ENCODE peak calls at places on chromosome 19, in six cellular contexts. S is cardiac muscle cell, K is colonic mucosa, C is left ventricle myocardium inferior, Y is H9, J is lower leg skin. F is an unnamed sample.

GRCh38 chr19:290539-291521 is at the start of gene PLPP2:
- DNase-seq in S (peak; percentile 38), K (peak; percentile 65), C (no peak), Y (peak; percentile 96), J (no peak), F (no peak)

GRCh38 chr19:53958168-53958571 is 4.6 kb upstream of the CACNG8 start:
- DNase-seq in S (peak; percentile 56), K (no peak), C (no peak), Y (peak; percentile 80), J (no peak), F (no peak)

GRCh38 chr19:28633223-28634030 is 579.5 kb downstream of the UQCRFS1 start:
- DNase-seq in S (peak; percentile 77), K (peak; percentile 57), C (no peak), Y (peak; percentile 81), J (no peak), F (no peak)

GRCh38 chr19:12774588-12775555 is at the start of gene HOOK2:
- DNase-seq in S (no peak), K (peak; percentile 98), C (no peak), Y (peak; percentile 98), J (peak; percentile 86), F (no peak)

GRCh38 chr19:51018745-51019543 is 565 bp downstream of the KLK10 start:
- DNase-seq in S (peak; percentile 21), K (no peak), C (no peak), Y (peak; percentile 59), J (no peak), F (no peak)

GRCh38 chr19:16033136-16033530 is 43.2 kb upstream of the TPM4 start:
- DNase-seq in S (no peak), K (no peak), C (no peak), Y (no peak), J (no peak), F (no peak)

GRCh38 chr19:14072535-14073231 is at the start of gene MISP3:
- DNase-seq in S (no peak), K (peak; percentile 91), C (peak; percentile 49), Y (no peak), J (no peak), F (peak; percentile 40)

GRCh38 chr19:44729516-44730033 is 18.9 kb upstream of the BCL3 start:
- DNase-seq in S (no peak), K (no peak), C (no peak), Y (no peak), J (no peak), F (no peak)

GRCh38 chr19:409515-410242 is 732 bp upstream of the C2CD4C start:
- DNase-seq in S (no peak), K (no peak), C (no peak), Y (no peak), J (no peak), F (no peak)

GRCh38 chr19:46603195-46603637 is 2.1 kb downstream of the CALM3 start:
- DNase-seq in S (no peak), K (peak; percentile 85), C (no peak), Y (no peak), J (no peak), F (no peak)

GRCh38 chr19:7658219-7658686 is 10.6 kb upstream of the RETN start:
- DNase-seq in S (no peak), K (no peak), C (no peak), Y (no peak), J (no peak), F (no peak)

GRCh38 chr19:29871143-29871542 is 59.4 kb downstream of the CCNE1 start:
- DNase-seq in S (no peak), K (no peak), C (no peak), Y (no peak), J (no peak), F (no peak)

GRCh38 chr19:30063184-30064020 is 121.4 kb downstream of the URI1 start:
- DNase-seq in S (no peak), K (no peak), C (no peak), Y (no peak), J (no peak), F (no peak)

GRCh38 chr19:44401108-44401786 is at the start of gene ZNF285:
- DNase-seq in S (peak; percentile 98), K (peak; percentile 93), C (peak; percentile 96), Y (peak; percentile 97), J (peak; percentile 69), F (peak; percentile 75)

GRCh38 chr19:34135401-34135800 is 36.9 kb upstream of the LSM14A start:
- DNase-seq in S (no peak), K (no peak), C (no peak), Y (no peak), J (no peak), F (no peak)

GRCh38 chr19:58010507-58010906 is 7.9 kb upstream of the ZNF606 start:
- DNase-seq in S (no peak), K (no peak), C (no peak), Y (no peak), J (no peak), F (no peak)

GRCh38 chr19:54373781-54374266 is 9.1 kb upstream of the LAIR1 start:
- DNase-seq in S (no peak), K (no peak), C (no peak), Y (no peak), J (no peak), F (no peak)

GRCh38 chr19:54790711-54791110 is 12.7 kb upstream of the KIR2DL4 start:
- DNase-seq in S (no peak), K (peak; percentile 0), C (no peak), Y (no peak), J (no peak), F (no peak)

GRCh38 chr19:51341976-51342580 is at the start of gene VSIG10L:
- DNase-seq in S (no peak), K (no peak), C (no peak), Y (no peak), J (no peak), F (no peak)

GRCh38 chr19:38274734-38275133 is 10.4 kb downstream of the SPINT2 start:
- DNase-seq in S (no peak), K (peak; percentile 58), C (peak; percentile 33), Y (no peak), J (no peak), F (no peak)

GRCh38 chr19:46372901-46373572 is 26.1 kb downstream of the PPP5C start:
- DNase-seq in S (peak; percentile 45), K (no peak), C (no peak), Y (peak; percentile 76), J (no peak), F (no peak)

GRCh38 chr19:3358919-3359849 is 7.2 kb upstream of the NFIC start:
- DNase-seq in S (peak; percentile 72), K (peak; percentile 65), C (peak; percentile 78), Y (no peak), J (no peak), F (peak; percentile 60)

GRCh38 chr19:40219721-40220276 is 1.6 kb upstream of the TTC9B start:
- DNase-seq in S (peak; percentile 69), K (no peak), C (no peak), Y (no peak), J (no peak), F (no peak)

GRCh38 chr19:294819-295686 is 3.9 kb upstream of the PLPP2 start:
- DNase-seq in S (peak; percentile 32), K (peak; percentile 42), C (no peak), Y (peak; percentile 80), J (no peak), F (peak; percentile 38)

GRCh38 chr19:23439623-23440022 is 44.4 kb upstream of the ZNF91 start:
- DNase-seq in S (no peak), K (no peak), C (no peak), Y (peak; percentile 25), J (no peak), F (no peak)

GRCh38 chr19:29467824-29468401 is 57.9 kb upstream of the VSTM2B start:
- DNase-seq in S (peak; percentile 11), K (no peak), C (no peak), Y (peak; percentile 60), J (no peak), F (no peak)

GRCh38 chr19:7159105-7159933 is 89.8 kb downstream of the ZNF557 start:
- DNase-seq in S (peak; percentile 89), K (no peak), C (peak; percentile 77), Y (no peak), J (peak; percentile 73), F (no peak)

DNA sequence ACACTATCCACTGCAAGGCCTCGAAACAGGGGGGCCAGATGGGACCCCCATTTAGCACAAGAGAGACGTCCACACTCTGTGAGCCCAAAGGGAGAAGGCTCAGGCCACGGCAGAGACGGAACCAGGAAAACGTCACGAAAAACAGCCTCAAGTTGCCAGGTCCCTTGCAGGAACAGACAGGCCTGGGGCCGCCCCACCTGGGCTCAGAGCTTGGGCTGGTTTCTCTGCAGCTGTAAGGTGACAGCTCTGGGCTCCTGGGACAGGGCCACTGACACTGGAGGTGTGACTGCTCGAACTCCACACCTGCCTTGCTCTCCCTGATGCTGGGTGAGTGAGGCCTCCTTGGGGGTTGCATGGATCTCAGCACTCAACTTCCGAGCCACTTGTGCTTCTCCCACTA is 3.2 kb downstream of the ZNF787 start:
- DNase-seq in S (no peak), K (no peak), C (no peak), Y (no peak), J (no peak), F (no peak)
- TF ChIP-seq CTCF in S (no peak), K (no peak), C (no peak), Y (no peak), J (no peak), F (no peak)

DNA sequence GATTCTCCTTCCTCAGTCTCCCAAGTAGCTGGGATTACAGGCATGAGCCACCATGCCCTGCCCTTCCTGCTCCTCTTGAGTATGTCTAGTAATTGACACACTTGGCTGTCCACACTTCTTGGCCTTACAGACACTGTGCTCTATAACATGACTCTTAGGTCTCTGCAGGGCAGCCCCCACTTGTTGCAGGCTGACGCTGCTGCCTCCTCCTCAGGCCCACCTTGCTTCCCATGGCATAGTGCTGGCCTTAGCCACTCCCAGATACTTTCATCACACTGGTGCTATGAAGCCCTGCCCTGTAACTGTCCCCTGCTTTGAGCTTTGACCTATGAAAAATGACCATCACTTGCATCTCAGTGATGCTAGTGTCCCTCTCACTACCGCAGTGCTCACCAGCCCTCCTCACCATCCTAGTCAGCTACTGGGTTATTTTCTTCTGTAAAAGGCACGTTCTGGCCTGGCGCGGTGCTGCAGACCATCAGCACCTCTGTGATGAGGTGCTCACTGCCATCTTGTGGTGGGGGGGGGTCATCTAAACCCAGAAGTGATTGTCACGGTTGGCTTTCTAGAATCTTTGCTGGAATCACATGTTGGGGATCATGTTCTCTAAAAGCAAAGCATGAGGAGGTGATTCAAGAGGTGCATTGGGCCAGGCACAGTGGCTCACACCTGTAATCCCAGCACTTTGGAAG is 9.8 kb downstream of the ERICH4 start:
- DNase-seq in S (no peak), K (no peak), C (no peak), Y (no peak), J (no peak), F (no peak)
- TF ChIP-seq CTCF in S (no peak), K (no peak), C (no peak), Y (no peak), J (no peak), F (no peak)

DNA sequence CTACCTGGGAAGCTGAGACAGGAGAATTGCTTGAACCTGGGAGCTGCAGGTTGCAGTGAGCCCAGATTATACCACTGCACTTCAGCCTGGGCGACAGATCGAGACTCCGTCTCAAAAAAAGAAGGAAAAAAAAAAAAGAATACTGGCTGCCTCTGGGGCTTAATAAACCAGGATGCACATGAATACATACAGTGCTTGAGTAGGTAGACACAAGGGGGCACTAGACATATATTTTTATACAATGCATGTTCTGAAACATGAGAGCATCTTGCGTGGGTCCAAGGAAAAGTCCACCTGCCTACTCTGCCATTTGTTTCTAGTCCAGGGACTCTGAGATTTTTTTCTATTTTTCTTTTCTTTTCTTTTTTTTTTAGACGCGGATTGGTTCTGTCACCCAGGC is 31.2 kb downstream of the KEAP1 start:
- DNase-seq in S (peak; percentile 66), K (no peak), C (no peak), Y (no peak), J (no peak), F (no peak)
- TF ChIP-seq CTCF in S (peak; percentile 48), K (peak; percentile 33), C (peak; percentile 35), Y (peak; percentile 44), J (no peak), F (no peak)

GRCh38 chr19:18340990-18341868 is 831 bp downstream of the PGPEP1 start:
- DNase-seq in S (peak; percentile 43), K (peak; percentile 82), C (peak; percentile 48), Y (peak; percentile 52), J (no peak), F (peak; percentile 31)
- TF ChIP-seq CTCF in S (no peak), K (no peak), C (peak; percentile 7), Y (peak; percentile 12), J (no peak), F (no peak)